ENCODE peak calls at places on chromosomes 6 and 20, in four cellular contexts. Q, W, C and O are unnamed samples.

GRCh38 chr20:48928832-48929725 is 7.6 kb downstream of the ARFGEF2 start:
- DNase-seq in Q (no peak), W (no peak), C (peak), O (peak)

GRCh38 chr20:33558348-33559144 is 68.7 kb downstream of the CBFA2T2 start:
- DNase-seq in Q (no peak), W (no peak), C (no peak), O (no peak)

GRCh38 chr6:79694156-79694555 is 63.0 kb downstream of the SH3BGRL2 start:
- DNase-seq in Q (no peak), W (no peak), C (peak), O (no peak)

GRCh38 chr6:163419413-163420314 is 5.1 kb downstream of the QKI start:
- DNase-seq in Q (no peak), W (no peak), C (peak), O (no peak)

GRCh38 chr6:87692097-87692496 is 9.9 kb downstream of the AKIRIN2 start:
- DNase-seq in Q (no peak), W (no peak), C (no peak), O (no peak)

GRCh38 chr6:35050988-35051330 is 90.2 kb downstream of the TCP11 start:
- DNase-seq in Q (no peak), W (no peak), C (no peak), O (no peak)

GRCh38 chr6:115910147-115910546 is 150.5 kb downstream of the FRK start:
- DNase-seq in Q (no peak), W (no peak), C (no peak), O (no peak)

GRCh38 chr6:54291146-54291545 is 17.1 kb upstream of the TINAG start:
- DNase-seq in Q (no peak), W (no peak), C (peak), O (peak)

GRCh38 chr6:150435360-150435759 is 66.5 kb downstream of the IYD start:
- DNase-seq in Q (no peak), W (no peak), C (no peak), O (no peak)

GRCh38 chr6:77447254-77447653 is 16.0 kb downstream of the HTR1B start:
- DNase-seq in Q (no peak), W (no peak), C (peak), O (no peak)

GRCh38 chr6:151998784-151999183 is 191.3 kb downstream of the ESR1 start:
- DNase-seq in Q (no peak), W (no peak), C (no peak), O (no peak)

GRCh38 chr6:149831380-149831820 is 32.8 kb downstream of the LRP11 start:
- DNase-seq in Q (peak), W (no peak), C (no peak), O (no peak)

GRCh38 chr6:149854532-149854931 is 9.6 kb downstream of the LRP11 start:
- DNase-seq in Q (no peak), W (no peak), C (no peak), O (no peak)

GRCh38 chr6:12485837-12486236 is 195.7 kb downstream of the EDN1 start:
- DNase-seq in Q (no peak), W (no peak), C (no peak), O (no peak)

GRCh38 chr20:33945391-33946079 is 48.2 kb upstream of the RALY start:
- DNase-seq in Q (no peak), W (no peak), C (peak), O (no peak)

GRCh38 chr6:25138697-25139051 is 140.5 kb upstream of the CARMIL1 start:
- DNase-seq in Q (no peak), W (no peak), C (peak), O (peak)

GRCh38 chr20:6819599-6819998 is 52.1 kb downstream of the BMP2 start:
- DNase-seq in Q (no peak), W (no peak), C (peak), O (no peak)

GRCh38 chr20:57329608-57330221 is at the start of gene SPO11:
- DNase-seq in Q (peak), W (peak), C (no peak), O (no peak)

GRCh38 chr6:148261470-148261869 is 81.2 kb upstream of the SASH1 start:
- DNase-seq in Q (no peak), W (no peak), C (no peak), O (no peak)

GRCh38 chr6:16370943-16371342 is 132.6 kb downstream of the GMPR start:
- DNase-seq in Q (no peak), W (no peak), C (no peak), O (no peak)

GRCh38 chr6:79666633-79667032 is 35.5 kb downstream of the SH3BGRL2 start:
- DNase-seq in Q (no peak), W (no peak), C (no peak), O (no peak)

GRCh38 chr6:170166511-170167122 is 124.3 kb downstream of the DLL1 start:
- DNase-seq in Q (no peak), W (no peak), C (no peak), O (no peak)

GRCh38 chr6:5205877-5206840 is 54.6 kb downstream of the LYRM4 start:
- DNase-seq in Q (no peak), W (peak), C (peak), O (peak)

GRCh38 chr20:49340161-49340966 is 62.5 kb upstream of the ZNFX1 start:
- DNase-seq in Q (no peak), W (no peak), C (no peak), O (no peak)

GRCh38 chr6:47836046-47836445 is 54.2 kb downstream of the OPN5 start:
- DNase-seq in Q (no peak), W (no peak), C (no peak), O (no peak)

GRCh38 chr6:35973670-35974222 is 50.7 kb downstream of the SLC26A8 start:
- DNase-seq in Q (no peak), W (no peak), C (peak), O (no peak)

GRCh38 chr6:143575840-143576498 is 64.4 kb upstream of the FUCA2 start:
- DNase-seq in Q (no peak), W (no peak), C (no peak), O (no peak)

GRCh38 chr6:37752718-37753117 is 55.0 kb upstream of the MDGA1 start:
- DNase-seq in Q (no peak), W (no peak), C (no peak), O (no peak)

GRCh38 chr6:69303382-69303781 is 493.4 kb downstream of the LMBRD1 start:
- DNase-seq in Q (no peak), W (no peak), C (no peak), O (no peak)

GRCh38 chr6:15062311-15063252 is 183.3 kb upstream of the JARID2 start:
- DNase-seq in Q (no peak), W (peak), C (peak), O (peak)

GRCh38 chr6:125839471-125839870 is 48.7 kb downstream of the NCOA7 start:
- DNase-seq in Q (no peak), W (no peak), C (peak), O (peak)

GRCh38 chr20:14986026-14986655 is 648.7 kb upstream of the FLRT3 start:
- DNase-seq in Q (no peak), W (no peak), C (no peak), O (no peak)

GRCh38 chr20:46260480-46260879 is 47.8 kb downstream of the CDH22 start:
- DNase-seq in Q (no peak), W (no peak), C (no peak), O (no peak)

DNA sequence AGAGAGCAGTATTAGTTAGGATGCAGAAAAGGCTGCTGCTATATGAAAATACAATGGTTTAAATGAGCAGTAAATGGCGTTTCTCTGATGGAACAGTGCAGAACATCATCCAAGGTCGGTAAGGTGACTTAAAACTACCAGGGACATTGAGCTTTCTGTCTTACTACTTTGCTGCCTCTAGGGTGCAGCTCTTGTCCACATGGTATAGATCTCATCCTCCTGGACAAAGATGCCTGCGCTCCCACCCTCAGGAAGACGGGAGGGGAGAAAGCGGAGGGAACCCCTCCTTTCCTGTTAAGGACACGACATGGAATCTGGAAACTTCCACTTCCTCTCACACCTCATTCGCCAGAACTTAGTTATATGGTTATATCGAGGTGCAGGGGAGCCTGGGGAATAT is 224.4 kb upstream of the TSHZ2 start:
- DNase-seq in Q (no peak), W (peak), C (no peak), O (no peak)
- TF ChIP-seq CTCF in Q (peak), W (peak), C (no peak), O (peak)

GRCh38 chr20:35277531-35278395 is at the start of gene MMP24OS:
- DNase-seq in Q (peak), W (peak), C (peak), O (peak)
- TF ChIP-seq CTCF in Q (peak), W (peak), C (peak), O (no peak)

GRCh38 chr20:63215101-63216040 is 560 bp downstream of the YTHDF1 start:
- DNase-seq in Q (peak), W (peak), C (peak), O (peak)
- TF ChIP-seq CTCF in Q (peak), W (peak), C (peak), O (peak)

GRCh38 chr6:28462401-28462800 is 19.1 kb upstream of the ZSCAN23 start:
- DNase-seq in Q (no peak), W (peak), C (no peak), O (no peak)

DNA sequence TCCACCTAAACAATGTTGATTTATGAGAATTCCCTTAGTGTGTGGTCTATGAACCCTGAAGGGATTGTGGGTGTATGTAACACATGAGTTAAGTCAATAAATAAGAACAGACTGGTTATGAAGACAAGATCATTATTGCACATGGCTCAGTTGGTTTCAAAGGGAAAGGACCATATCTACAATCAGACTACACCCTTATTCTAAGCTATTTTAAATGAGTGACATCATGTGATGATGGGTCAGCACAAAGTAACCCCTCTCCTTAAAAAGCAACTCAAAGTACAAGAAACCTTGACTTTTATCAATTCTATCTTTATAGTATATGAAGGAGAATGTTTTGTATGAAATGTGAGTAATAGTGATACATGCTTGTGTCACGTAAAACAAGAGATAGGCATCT is 15.3 kb upstream of the ZSCAN23 start:
- DNase-seq in Q (no peak), W (no peak), C (no peak), O (no peak)
- TF ChIP-seq CTCF in Q (no peak), W (no peak), C (no peak), O (no peak)

DNA sequence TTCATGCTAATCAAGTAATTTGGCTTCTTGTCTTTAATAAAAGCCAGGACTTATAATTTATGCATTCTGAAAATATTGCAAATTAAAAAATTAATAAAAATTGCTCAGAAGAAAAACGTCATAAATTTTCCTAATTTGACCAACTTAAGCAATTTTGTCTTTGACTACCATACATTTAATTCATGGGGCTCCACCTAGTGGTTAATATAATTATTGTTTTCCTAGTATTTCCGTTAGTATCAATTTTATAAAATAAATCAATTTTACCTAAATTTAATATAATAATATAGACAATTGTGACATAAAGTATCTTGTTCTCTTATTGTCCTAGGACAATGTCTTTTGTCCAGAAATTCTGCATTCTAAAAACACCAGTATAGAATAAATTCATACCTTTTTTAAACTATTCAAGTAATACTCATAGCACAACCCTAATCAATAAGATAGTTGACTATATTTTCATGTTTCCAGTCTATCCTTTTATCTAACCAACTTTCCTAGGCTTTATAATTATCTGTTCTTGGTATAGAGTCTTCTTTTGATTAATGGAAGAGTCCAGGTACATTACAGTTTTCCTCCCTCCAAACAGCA is 319.9 kb downstream of the TRDN start:
- DNase-seq in Q (no peak), W (no peak), C (peak), O (peak)
- TF ChIP-seq CTCF in Q (peak), W (no peak), C (peak), O (no peak)

DNA sequence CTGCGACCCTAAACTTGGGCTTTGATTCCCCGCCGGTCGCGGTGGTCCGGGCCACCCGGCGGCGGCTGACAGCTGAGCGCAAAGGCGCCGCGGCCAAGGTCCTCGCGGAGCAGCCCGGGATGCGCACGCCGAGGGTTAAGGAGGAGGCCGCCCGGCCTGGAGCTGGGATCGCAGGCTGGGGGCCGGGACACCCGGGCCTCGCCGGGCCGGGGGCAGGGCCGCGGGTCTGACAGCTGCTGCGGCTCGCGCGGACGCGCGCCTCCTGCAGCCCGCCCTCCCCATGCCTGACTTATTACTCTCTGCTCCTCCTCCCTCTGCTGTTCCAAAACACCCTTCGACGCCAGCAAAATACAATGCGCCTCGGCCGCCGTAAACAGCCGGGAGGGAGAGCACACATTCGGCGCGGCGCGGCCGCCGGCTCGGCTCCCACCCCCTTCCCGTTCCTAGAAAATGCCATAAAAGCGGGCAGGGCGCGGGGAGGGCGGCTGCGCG is 743 bp downstream of the BACH2 start:
- DNase-seq in Q (peak), W (peak), C (peak), O (peak)
- TF ChIP-seq CTCF in Q (peak), W (no peak), C (no peak), O (no peak)